ENCODE peak calls at places on chromosomes 7 and 10, in nine cellular contexts. V is fibroblast of lung, W is GM13976, G is left ventricle myocardium inferior, Q is choroid plexus epithelial cell, E is IMR-90, Z is tibial artery, B is stomach, F is lower leg skin. C is an unnamed sample.

GRCh38 chr10:132926070-132926469 is 16.3 kb downstream of the CFAP46 start:
- DNase-seq in V (no peak), W (no peak), G (no peak), Q (no peak), E (no peak), Z (no peak), B (no peak), F (no peak), C (no peak)

GRCh38 chr10:68208424-68209042 is 23.4 kb downstream of the ATOH7 start:
- DNase-seq in V (peak), W (peak), G (no peak), Q (peak), E (peak), Z (no peak), B (peak), F (no peak), C (peak)

GRCh38 chr7:33339074-33339805 is 209.9 kb downstream of the BBS9 start:
- DNase-seq in V (no peak), W (no peak), G (no peak), Q (no peak), E (no peak), Z (no peak), B (no peak), F (no peak), C (no peak)

GRCh38 chr10:48324580-48324979 is 18.1 kb downstream of the MAPK8 start:
- DNase-seq in V (peak), W (no peak), G (no peak), Q (no peak), E (no peak), Z (no peak), B (no peak), F (no peak), C (no peak)

GRCh38 chr10:110843031-110843430 is 28.7 kb upstream of the PDCD4 start:
- DNase-seq in V (no peak), W (peak), G (no peak), Q (no peak), E (no peak), Z (no peak), B (no peak), F (peak), C (no peak)

GRCh38 chr7:133052357-133052756 is 29.5 kb downstream of the CHCHD3 start:
- DNase-seq in V (peak), W (no peak), G (no peak), Q (no peak), E (no peak), Z (no peak), B (no peak), F (no peak), C (no peak)

GRCh38 chr7:149811221-149811620 is 27.0 kb upstream of the ZNF862 start:
- DNase-seq in V (no peak), W (no peak), G (no peak), Q (peak), E (peak), Z (no peak), B (no peak), F (no peak), C (no peak)

GRCh38 chr7:127708788-127709187 is 56.8 kb downstream of the SND1 start:
- DNase-seq in V (peak), W (peak), G (peak), Q (peak), E (peak), Z (peak), B (peak), F (no peak), C (peak)

GRCh38 chr7:42639930-42640329 is 271.9 kb downstream of the C7orf25 start:
- DNase-seq in V (no peak), W (no peak), G (no peak), Q (peak), E (no peak), Z (no peak), B (no peak), F (no peak), C (no peak)

GRCh38 chr10:117885206-117885605 is 161.5 kb downstream of the RAB11FIP2 start:
- DNase-seq in V (no peak), W (no peak), G (no peak), Q (no peak), E (no peak), Z (no peak), B (no peak), F (no peak), C (no peak)

GRCh38 chr10:4136121-4136520 is 351.1 kb upstream of the KLF6 start:
- DNase-seq in V (peak), W (peak), G (no peak), Q (no peak), E (no peak), Z (no peak), B (no peak), F (no peak), C (no peak)

GRCh38 chr7:100568936-100569844 is 4.5 kb downstream of the SAP25 start:
- DNase-seq in V (peak), W (peak), G (no peak), Q (peak), E (no peak), Z (peak), B (peak), F (peak), C (peak)

GRCh38 chr10:88531383-88532092 is 51.6 kb downstream of the RNLS start:
- DNase-seq in V (no peak), W (no peak), G (no peak), Q (no peak), E (no peak), Z (no peak), B (no peak), F (no peak), C (no peak)

GRCh38 chr7:134440476-134440875 is 18.4 kb downstream of the AKR1B1 start:
- DNase-seq in V (no peak), W (no peak), G (no peak), Q (no peak), E (no peak), Z (no peak), B (no peak), F (no peak), C (no peak)

GRCh38 chr10:65482848-65483247 is 1443.0 kb upstream of the LRRTM3 start:
- DNase-seq in V (no peak), W (no peak), G (no peak), Q (no peak), E (no peak), Z (no peak), B (no peak), F (no peak), C (no peak)

GRCh38 chr7:108480311-108480710 is 24.1 kb upstream of the NRCAM start:
- DNase-seq in V (peak), W (no peak), G (no peak), Q (no peak), E (no peak), Z (no peak), B (no peak), F (no peak), C (no peak)

GRCh38 chr7:98051118-98051744 is 55.4 kb upstream of the LMTK2 start:
- DNase-seq in V (no peak), W (peak), G (no peak), Q (no peak), E (no peak), Z (no peak), B (peak), F (no peak), C (no peak)

GRCh38 chr10:14665865-14666857 is 108.5 kb downstream of the FAM107B start:
- DNase-seq in V (no peak), W (no peak), G (no peak), Q (no peak), E (peak), Z (no peak), B (no peak), F (no peak), C (no peak)

GRCh38 chr10:127695431-127695830 is 41.6 kb upstream of the FOXI2 start:
- DNase-seq in V (no peak), W (no peak), G (no peak), Q (no peak), E (no peak), Z (no peak), B (no peak), F (no peak), C (no peak)

GRCh38 chr7:6438427-6438826 is 9.3 kb downstream of the DAGLB start:
- DNase-seq in V (no peak), W (no peak), G (no peak), Q (no peak), E (no peak), Z (no peak), B (no peak), F (no peak), C (no peak)

GRCh38 chr10:3467052-3467906 is 294.7 kb upstream of the PITRM1 start:
- DNase-seq in V (peak), W (no peak), G (peak), Q (peak), E (peak), Z (peak), B (peak), F (peak), C (peak)

GRCh38 chr10:59336632-59337031 is 25.7 kb downstream of the FAM13C start:
- DNase-seq in V (peak), W (no peak), G (no peak), Q (peak), E (peak), Z (no peak), B (no peak), F (no peak), C (no peak)

GRCh38 chr10:89392974-89393373 is 551 bp downstream of the IFIT1 start:
- DNase-seq in V (peak), W (no peak), G (no peak), Q (peak), E (peak), Z (peak), B (no peak), F (no peak), C (peak)

GRCh38 chr10:70678757-70679489 is 6.6 kb downstream of the ADAMTS14 start:
- DNase-seq in V (no peak), W (no peak), G (no peak), Q (no peak), E (no peak), Z (no peak), B (no peak), F (no peak), C (no peak)

GRCh38 chr10:70682920-70683600 is 10.8 kb downstream of the ADAMTS14 start:
- DNase-seq in V (no peak), W (peak), G (no peak), Q (no peak), E (no peak), Z (no peak), B (no peak), F (no peak), C (no peak)

GRCh38 chr10:70681731-70682005 is 9.4 kb downstream of the ADAMTS14 start:
- DNase-seq in V (no peak), W (no peak), G (no peak), Q (no peak), E (no peak), Z (no peak), B (no peak), F (no peak), C (no peak)

GRCh38 chr10:70679498-70679897 is 7.2 kb downstream of the ADAMTS14 start:
- DNase-seq in V (peak), W (no peak), G (peak), Q (no peak), E (peak), Z (no peak), B (no peak), F (peak), C (no peak)

GRCh38 chr10:70680899-70681730 is 8.8 kb downstream of the ADAMTS14 start:
- DNase-seq in V (peak), W (no peak), G (no peak), Q (no peak), E (no peak), Z (no peak), B (no peak), F (no peak), C (no peak)
- TF ChIP-seq CTCF in V (no peak), W (no peak), G (no peak), Q (no peak), E (no peak), Z (no peak), B (no peak), F (no peak), C (no peak)

DNA sequence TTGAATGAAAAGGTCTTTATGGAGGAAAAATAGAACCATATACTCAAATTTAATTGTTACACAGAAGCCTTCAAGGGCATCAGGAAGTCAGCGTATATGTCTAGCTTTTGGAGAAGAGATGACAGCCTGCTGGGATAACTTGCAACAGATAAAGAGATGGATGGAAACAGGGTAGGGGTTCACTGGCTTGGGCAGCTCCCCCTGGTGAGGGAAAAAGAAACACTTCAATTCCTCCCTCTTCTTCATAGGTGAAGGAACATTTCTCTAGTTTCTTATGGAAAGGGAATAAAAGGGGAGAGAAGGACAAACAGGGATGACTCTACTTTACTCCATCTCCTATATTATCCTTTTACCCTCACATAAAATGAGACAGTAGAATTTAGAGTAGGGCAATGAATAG is 635.7 kb downstream of the PHTF2 start:
- DNase-seq in V (no peak), W (no peak), G (no peak), Q (no peak), E (no peak), Z (no peak), B (no peak), F (no peak), C (no peak)
- TF ChIP-seq CTCF in V (no peak), W (no peak), G (peak), Q (peak), E (no peak), Z (no peak), B (no peak), F (no peak), C (no peak)

DNA sequence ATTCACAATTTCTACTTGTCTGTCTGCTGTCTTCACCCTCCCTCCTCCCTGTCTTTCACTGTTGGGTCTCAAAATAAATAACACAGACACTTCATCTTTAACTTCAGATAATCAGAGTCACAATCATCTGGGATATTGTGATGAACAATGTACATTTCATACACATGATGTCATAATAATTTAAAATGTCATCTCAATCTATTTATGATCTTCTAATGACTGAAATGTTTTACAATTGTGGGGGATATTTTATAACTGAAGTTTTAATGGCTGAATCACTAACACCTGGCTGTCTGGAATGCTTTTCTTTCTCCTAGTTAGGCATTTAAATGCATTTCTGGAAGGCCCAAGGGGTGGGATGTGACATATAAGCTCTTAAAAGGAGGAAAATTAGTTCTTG is 859.8 kb downstream of the LRMDA start:
- DNase-seq in V (peak), W (no peak), G (no peak), Q (no peak), E (no peak), Z (no peak), B (no peak), F (no peak), C (no peak)
- TF ChIP-seq CTCF in V (no peak), W (no peak), G (no peak), Q (no peak), E (no peak), Z (no peak), B (no peak), F (no peak), C (no peak)

GRCh38 chr10:23337616-23338015 is 7.0 kb downstream of the C10orf67 start:
- DNase-seq in V (no peak), W (no peak), G (no peak), Q (no peak), E (no peak), Z (no peak), B (no peak), F (no peak), C (no peak)

GRCh38 chr10:23338886-23339285 is 5.7 kb downstream of the C10orf67 start:
- DNase-seq in V (no peak), W (no peak), G (no peak), Q (no peak), E (no peak), Z (no peak), B (no peak), F (no peak), C (no peak)

GRCh38 chr10:23341004-23341403 is 3.6 kb downstream of the C10orf67 start:
- DNase-seq in V (peak), W (no peak), G (no peak), Q (peak), E (peak), Z (no peak), B (no peak), F (no peak), C (no peak)

GRCh38 chr10:23340346-23340745 is 4.3 kb downstream of the C10orf67 start:
- DNase-seq in V (no peak), W (no peak), G (no peak), Q (no peak), E (no peak), Z (no peak), B (no peak), F (no peak), C (no peak)

GRCh38 chr10:23338155-23338828 is 6.3 kb downstream of the C10orf67 start:
- DNase-seq in V (peak), W (no peak), G (no peak), Q (peak), E (peak), Z (no peak), B (no peak), F (no peak), C (no peak)
- TF ChIP-seq CTCF in V (peak), W (no peak), G (no peak), Q (peak), E (no peak), Z (no peak), B (no peak), F (no peak), C (no peak)

GRCh38 chr7:114081606-114082425 is 163.0 kb upstream of the PPP1R3A start:
- DNase-seq in V (peak), W (peak), G (no peak), Q (peak), E (peak), Z (no peak), B (no peak), F (no peak), C (no peak)
- TF ChIP-seq CTCF in V (peak), W (peak), G (peak), Q (peak), E (peak), Z (peak), B (peak), F (no peak), C (peak)

GRCh38 chr7:74174606-74175082 is 488 bp downstream of the EIF4H start:
- DNase-seq in V (peak), W (no peak), G (peak), Q (peak), E (peak), Z (peak), B (peak), F (peak), C (peak)
- TF ChIP-seq CTCF in V (no peak), W (no peak), G (no peak), Q (peak), E (no peak), Z (no peak), B (no peak), F (no peak), C (no peak)